ENCODE peak calls at places on chromosomes 4 and X, in seven cellular contexts. B, O, F, U, Q, E and R are unnamed samples.

GRCh38 chr4:161249779-161250440 is 913.9 kb downstream of the FSTL5 start:
- DNase-seq in B (no peak), O (no peak), F (no peak), U (no peak), Q (no peak), E (no peak), R (no peak)

GRCh38 chr4:83646538-83646937 is 110.6 kb downstream of the GPAT3 start:
- DNase-seq in B (no peak), O (no peak), F (no peak), U (no peak), Q (no peak), E (no peak), R (no peak)

GRCh38 chrX:105282077-105282476 is 61.6 kb upstream of the TEX13A start:
- DNase-seq in B (no peak), O (no peak), F (no peak), U (no peak), Q (no peak), E (no peak), R (peak)

GRCh38 chrX:77901506-77901905 is 2.2 kb downstream of the COX7B start:
- DNase-seq in B (no peak), O (no peak), F (no peak), U (no peak), Q (no peak), E (no peak), R (no peak)

GRCh38 chr4:157220026-157220881 is at the start of gene GRIA2:
- DNase-seq in B (no peak), O (no peak), F (peak), U (no peak), Q (peak), E (peak), R (no peak)

GRCh38 chr4:37470243-37470642 is 215.9 kb downstream of the RELL1 start:
- DNase-seq in B (no peak), O (no peak), F (no peak), U (no peak), Q (no peak), E (no peak), R (no peak)

GRCh38 chrX:72247206-72247944 is 8.5 kb upstream of the ERCC6L start:
- DNase-seq in B (no peak), O (no peak), F (no peak), U (no peak), Q (no peak), E (no peak), R (peak)

GRCh38 chr4:127995776-127996175 is 30.6 kb downstream of the ABHD18 start:
- DNase-seq in B (no peak), O (no peak), F (no peak), U (no peak), Q (no peak), E (no peak), R (peak)

GRCh38 chrX:150238656-150239382 is 124.3 kb upstream of the MAMLD1 start:
- DNase-seq in B (no peak), O (no peak), F (no peak), U (no peak), Q (no peak), E (no peak), R (no peak)

GRCh38 chr4:105474110-105474518 is 252 bp upstream of the PPA2 start:
- DNase-seq in B (peak), O (no peak), F (peak), U (no peak), Q (no peak), E (no peak), R (no peak)

GRCh38 chrX:16855363-16856075 is 14.6 kb downstream of the RBBP7 start:
- DNase-seq in B (no peak), O (no peak), F (no peak), U (no peak), Q (no peak), E (peak), R (no peak)

GRCh38 chr4:182994171-182994570 is 77.0 kb upstream of the DCTD start:
- DNase-seq in B (no peak), O (no peak), F (no peak), U (no peak), Q (no peak), E (no peak), R (no peak)

GRCh38 chrX:119502727-119503483 is 34.7 kb downstream of the SLC25A5 start:
- DNase-seq in B (peak), O (no peak), F (no peak), U (no peak), Q (no peak), E (peak), R (peak)

GRCh38 chr4:14222630-14223029 is 595.1 kb upstream of the BOD1L1 start:
- DNase-seq in B (no peak), O (no peak), F (peak), U (no peak), Q (no peak), E (no peak), R (no peak)

GRCh38 chr4:173461170-173461569 is 62.3 kb upstream of the SCRG1 start:
- DNase-seq in B (no peak), O (no peak), F (no peak), U (no peak), Q (no peak), E (no peak), R (peak)

GRCh38 chrX:154775611-154776349 is 13.1 kb downstream of the DKC1 start:
- DNase-seq in B (no peak), O (no peak), F (peak), U (no peak), Q (peak), E (peak), R (peak)

GRCh38 chr4:140156529-140157171 is 2.7 kb upstream of the MAML3 start:
- DNase-seq in B (no peak), O (no peak), F (no peak), U (peak), Q (no peak), E (peak), R (no peak)

GRCh38 chrX:24506082-24506481 is 41.0 kb downstream of the PDK3 start:
- DNase-seq in B (no peak), O (no peak), F (no peak), U (no peak), Q (peak), E (peak), R (peak)

GRCh38 chr4:1398686-1399507 is 7.3 kb downstream of the NKX1-1 start:
- DNase-seq in B (no peak), O (no peak), F (peak), U (no peak), Q (no peak), E (no peak), R (no peak)